ENCODE peak calls at places on chromosomes 13 and 19, in eight cellular contexts. U is CD4-positive, alpha-beta memory T cell; B is keratinocyte; K is pancreas; C is psoas muscle; P is GM12878; M is endodermal cell; S is Caco-2. F is an unnamed sample. For H3K4me1, the result is how much of the 10 kb centered on the place peaks cover.

GRCh38 chr13:77492982-77493381 is 42.5 kb upstream of the SCEL start:
- DNase-seq in S (peak), B (no peak), U (no peak), M (no peak), C (no peak), P (no peak), K (no peak), F (no peak)

GRCh38 chr13:22235285-22235949 is 564.5 kb downstream of the FGF9 start:
- DNase-seq in M (peak), U (no peak), B (no peak), P (no peak), K (no peak), S (no peak), C (no peak), F (no peak)

GRCh38 chr13:44141213-44141724 is 232.4 kb upstream of the SERP2 start:
- DNase-seq in P (no peak), M (no peak), K (peak), U (no peak), C (no peak), S (no peak), B (no peak), F (no peak)

GRCh38 chr13:102846261-102847015 is 606 bp downstream of the ERCC5 start:
- DNase-seq in B (no peak), U (peak), K (no peak), P (no peak), C (peak), M (peak), S (peak), F (peak)

GRCh38 chr13:77833331-77833863 is 85.2 kb downstream of the EDNRB start:
- DNase-seq in S (no peak), C (no peak), K (no peak), M (no peak), U (no peak), P (no peak), B (no peak), F (no peak)

GRCh38 chr19:12834976-12835757 is 788 bp upstream of the RTBDN start:
- DNase-seq in U (no peak), M (peak), P (no peak), K (no peak), B (no peak), C (no peak), S (peak), F (no peak)

GRCh38 chr19:3607398-3608078 is 863 bp upstream of the TBXA2R start:
- DNase-seq in B (no peak), C (peak), K (no peak), U (no peak), M (peak), S (no peak), P (no peak), F (peak)

GRCh38 chr13:86933676-86934075 is 737.5 kb upstream of the SLITRK5 start:
- DNase-seq in M (peak), U (no peak), P (no peak), K (no peak), C (no peak), B (no peak), S (no peak), F (no peak)

GRCh38 chr13:108272333-108272732 is 2.8 kb downstream of the TNFSF13B start:
- DNase-seq in K (no peak), U (no peak), M (no peak), P (no peak), B (no peak), S (no peak), C (no peak), F (no peak)

GRCh38 chr13:73133536-73133935 is 74.7 kb downstream of the KLF5 start:
- DNase-seq in U (no peak), K (no peak), M (no peak), P (no peak), C (no peak), S (no peak), B (no peak), F (no peak)

GRCh38 chr13:76968041-76968440 is 19.7 kb downstream of the ACOD1 start:
- DNase-seq in M (peak), C (no peak), P (no peak), U (no peak), B (no peak), K (no peak), S (no peak), F (no peak)

GRCh38 chr19:45999653-46000121 is 4.4 kb downstream of the CCDC61 start:
- DNase-seq in C (peak), P (no peak), S (no peak), M (peak), K (no peak), B (no peak), U (peak), F (no peak)

GRCh38 chr13:75645141-75645540 is 9.0 kb downstream of the LMO7 start:
- DNase-seq in C (no peak), U (no peak), M (no peak), P (no peak), K (no peak), S (no peak), B (no peak), F (no peak)

GRCh38 chr19:41364546-41365391 is 820 bp upstream of the B9D2 start:
- DNase-seq in B (no peak), S (no peak), M (no peak), P (no peak), K (no peak), C (no peak), U (no peak), F (no peak)

GRCh38 chr19:15379083-15379995 is at the start of gene AKAP8:
- DNase-seq in K (peak), U (peak), B (peak), P (peak), C (peak), M (peak), S (peak), F (peak)

GRCh38 chr19:14985133-14985532 is 5.5 kb upstream of the SLC1A6 start:
- DNase-seq in B (no peak), S (no peak), K (no peak), C (no peak), M (no peak), P (no peak), U (no peak), F (no peak)

GRCh38 chr13:85040176-85040660 is 759.0 kb downstream of the SLITRK6 start:
- DNase-seq in B (no peak), C (no peak), U (no peak), M (no peak), P (no peak), S (no peak), K (no peak), F (no peak)

GRCh38 chr19:3094638-3095374 is 644 bp downstream of the GNA11 start:
- DNase-seq in K (no peak), B (no peak), M (peak), U (no peak), S (no peak), C (no peak), P (no peak), F (peak)

GRCh38 chr19:41617941-41618730 is 8.7 kb downstream of the CEACAM4 start:
- DNase-seq in K (no peak), M (no peak), S (no peak), P (no peak), C (no peak), B (no peak), U (no peak), F (no peak)

GRCh38 chr13:76965759-76966421 is 17.6 kb downstream of the ACOD1 start:
- DNase-seq in M (no peak), S (no peak), U (no peak), K (no peak), B (no peak), P (no peak), C (peak), F (no peak)

GRCh38 chr19:21839966-21840365 is 4.0 kb upstream of the ZNF43 start:
- DNase-seq in K (no peak), P (no peak), M (no peak), S (no peak), C (no peak), U (no peak), B (no peak), F (no peak)

GRCh38 chr19:51321799-51322198 is 10.4 kb downstream of the IGLON5 start:
- DNase-seq in S (no peak), B (no peak), M (peak), K (no peak), P (no peak), U (no peak), C (no peak), F (no peak)

GRCh38 chr13:81171065-81171647 is 830.2 kb upstream of the SPRY2 start:
- DNase-seq in K (no peak), M (no peak), B (no peak), U (no peak), P (no peak), C (no peak), S (peak), F (no peak)

GRCh38 chr13:40666905-40667621 is 622 bp upstream of the FOXO1 start:
- DNase-seq in S (peak), P (no peak), B (no peak), K (peak), C (peak), M (peak), U (peak), F (peak)

GRCh38 chr19:39679791-39680168 is 24.1 kb downstream of the LGALS16 start:
- DNase-seq in M (no peak), S (no peak), U (no peak), C (no peak), P (no peak), B (no peak), K (no peak), F (no peak)

GRCh38 chr19:18284710-18285430 is 3.4 kb upstream of the JUND start:
- DNase-seq in U (peak), B (no peak), C (no peak), M (no peak), S (no peak), P (no peak), K (no peak), F (no peak)

GRCh38 chr19:23391239-23391638 is 4.0 kb downstream of the ZNF91 start:
- DNase-seq in P (no peak), S (peak), M (no peak), U (no peak), K (no peak), B (no peak), C (no peak), F (no peak)

GRCh38 chr13:87376081-87376480 is 295.1 kb upstream of the SLITRK5 start:
- DNase-seq in M (no peak), C (no peak), S (no peak), K (no peak), P (no peak), B (no peak), U (no peak), F (no peak)

GRCh38 chr19:6210721-6211600 is 68.8 kb downstream of the MLLT1 start:
- DNase-seq in K (no peak), M (no peak), S (no peak), B (no peak), U (no peak), C (no peak), P (no peak), F (peak)

GRCh38 chr19:15672580-15673175 is at the start of gene CYP4F12:
- DNase-seq in P (no peak), C (peak), B (no peak), U (peak), M (no peak), K (peak), S (no peak), F (peak)

GRCh38 chr19:44553478-44554171 is 24.1 kb upstream of the CEACAM20 start:
- DNase-seq in S (no peak), C (no peak), M (no peak), K (no peak), U (no peak), P (no peak), B (peak), F (no peak)

GRCh38 chr19:55251296-55252081 is 7.3 kb downstream of the PPP6R1 start:
- DNase-seq in B (no peak), S (no peak), M (no peak), K (no peak), C (no peak), U (peak), P (no peak), F (peak)

GRCh38 chr19:40718774-40719391 is 2.0 kb downstream of the ITPKC start:
- DNase-seq in C (peak), P (peak), U (no peak), B (peak), M (peak), S (peak), K (peak), F (peak)

GRCh38 chr13:105343134-105343806 is 1192.2 kb downstream of the EFNB2 start:
- DNase-seq in U (no peak), C (no peak), P (no peak), M (no peak), B (no peak), K (no peak), S (no peak), F (no peak)

GRCh38 chr13:106998664-106999063 is 430.7 kb upstream of the ARGLU1 start:
- DNase-seq in C (no peak), B (no peak), S (no peak), P (no peak), M (no peak), U (no peak), K (no peak), F (no peak)

GRCh38 chr13:67228909-67229308 is 1.2 kb downstream of the PCDH9 start:
- DNase-seq in K (no peak), S (no peak), P (no peak), U (no peak), M (no peak), B (no peak), C (no peak), F (no peak)

GRCh38 chr13:90968510-90968909 is 379.0 kb upstream of the MIR17HG start:
- DNase-seq in B (no peak), P (no peak), U (no peak), K (peak), C (no peak), M (peak), S (peak), F (no peak)

GRCh38 chr13:110262944-110263343 is 44.0 kb downstream of the COL4A1 start:
- DNase-seq in K (no peak), C (no peak), S (no peak), U (no peak), P (no peak), B (no peak), M (peak), F (no peak)

GRCh38 chr13:110262494-110262893 is 44.5 kb downstream of the COL4A1 start:
- DNase-seq in B (no peak), M (peak), K (no peak), U (no peak), P (no peak), S (no peak), C (no peak), F (no peak)

GRCh38 chr13:110262082-110262436 is 44.9 kb downstream of the COL4A1 start:
- DNase-seq in S (no peak), K (no peak), P (no peak), M (peak), B (no peak), U (no peak), C (no peak), F (no peak)

GRCh38 chr13:110259651-110260050 is 47.3 kb downstream of the COL4A1 start:
- DNase-seq in B (no peak), K (no peak), M (no peak), U (no peak), P (no peak), S (no peak), C (no peak), F (no peak)

GRCh38 chr13:110261166-110262081 is 45.5 kb downstream of the COL4A1 start:
- DNase-seq in B (no peak), M (peak), S (no peak), P (no peak), U (no peak), K (no peak), C (no peak), F (no peak)
- H3K4me1 ChIP-seq in B (half or more), M (under half), S (under half), P (under half), U (under half), K (under half), C (under half), F (under half)

GRCh38 chr13:110465696-110466095 is 95.8 kb downstream of the RAB20 start:
- DNase-seq in C (no peak), P (no peak), B (no peak), S (no peak), U (no peak), M (no peak), K (no peak), F (no peak)

GRCh38 chr13:110469597-110469996 is 91.9 kb downstream of the RAB20 start:
- DNase-seq in U (no peak), M (no peak), P (no peak), C (no peak), S (no peak), B (no peak), K (no peak), F (peak)

GRCh38 chr13:110468986-110469495 is 92.5 kb downstream of the RAB20 start:
- DNase-seq in M (no peak), S (no peak), K (no peak), U (no peak), P (no peak), B (no peak), C (no peak), F (peak)

GRCh38 chr13:110466261-110466660 is 95.3 kb downstream of the RAB20 start:
- DNase-seq in B (no peak), S (no peak), K (no peak), U (no peak), C (no peak), M (no peak), P (no peak), F (no peak)

GRCh38 chr13:110467516-110467915 is 94.0 kb downstream of the RAB20 start:
- DNase-seq in C (no peak), S (no peak), U (no peak), P (no peak), K (no peak), B (no peak), M (no peak), F (peak)
- H3K4me1 ChIP-seq in C (under half), S (under half), U (under half), P (under half), K (under half), B (under half), M (under half), F (under half)

GRCh38 chr13:48405865-48406264 is 7.0 kb downstream of the LPAR6 start:
- DNase-seq in S (no peak), K (no peak), U (no peak), C (no peak), M (no peak), B (no peak), P (no peak), F (no peak)
- H3K4me1 ChIP-seq in S (under half), K (under half), U (half or more), C (under half), M (under half), B (under half), P (under half), F (under half)

DNA sequence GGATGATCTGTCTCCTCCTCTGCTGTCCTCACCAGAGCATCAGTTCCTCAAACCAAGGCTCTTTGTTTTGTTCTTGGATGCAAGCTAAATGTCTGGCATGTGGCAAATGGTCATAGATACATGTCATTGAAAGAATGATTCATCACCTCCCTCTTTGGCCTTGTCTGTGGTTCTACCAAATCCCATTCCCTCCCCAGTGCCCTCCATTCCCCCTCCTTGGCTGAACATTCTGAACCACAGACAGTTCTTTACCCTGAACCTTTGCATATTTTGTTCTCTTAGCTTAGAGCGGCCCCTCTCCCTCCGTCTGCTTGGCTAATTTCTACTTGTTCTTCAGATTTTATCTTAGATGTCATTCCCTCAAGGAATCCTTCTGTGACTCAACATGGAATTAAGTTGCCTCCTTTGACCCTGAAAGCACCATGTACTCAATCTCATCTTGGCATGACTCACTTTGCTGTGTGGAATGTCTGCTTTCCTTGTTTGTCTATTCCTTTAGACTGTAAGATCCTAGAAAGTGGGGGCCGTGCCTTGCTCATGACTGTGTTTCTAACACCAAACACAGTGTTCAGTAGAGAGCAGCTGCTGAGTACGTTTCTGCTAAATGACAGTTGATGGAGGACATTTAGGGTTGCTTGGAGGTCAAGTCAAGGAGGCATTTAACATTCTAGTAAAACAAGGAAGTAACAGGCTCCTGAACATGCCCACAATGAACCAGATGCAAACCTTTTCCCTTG is 8.1 kb downstream of the ALOX5AP start:
- DNase-seq in U (no peak), M (no peak), K (no peak), P (no peak), S (peak), C (no peak), B (peak), F (no peak)
- H3K4me1 ChIP-seq in U (half or more), M (under half), K (under half), P (under half), S (half or more), C (under half), B (under half), F (under half)

DNA sequence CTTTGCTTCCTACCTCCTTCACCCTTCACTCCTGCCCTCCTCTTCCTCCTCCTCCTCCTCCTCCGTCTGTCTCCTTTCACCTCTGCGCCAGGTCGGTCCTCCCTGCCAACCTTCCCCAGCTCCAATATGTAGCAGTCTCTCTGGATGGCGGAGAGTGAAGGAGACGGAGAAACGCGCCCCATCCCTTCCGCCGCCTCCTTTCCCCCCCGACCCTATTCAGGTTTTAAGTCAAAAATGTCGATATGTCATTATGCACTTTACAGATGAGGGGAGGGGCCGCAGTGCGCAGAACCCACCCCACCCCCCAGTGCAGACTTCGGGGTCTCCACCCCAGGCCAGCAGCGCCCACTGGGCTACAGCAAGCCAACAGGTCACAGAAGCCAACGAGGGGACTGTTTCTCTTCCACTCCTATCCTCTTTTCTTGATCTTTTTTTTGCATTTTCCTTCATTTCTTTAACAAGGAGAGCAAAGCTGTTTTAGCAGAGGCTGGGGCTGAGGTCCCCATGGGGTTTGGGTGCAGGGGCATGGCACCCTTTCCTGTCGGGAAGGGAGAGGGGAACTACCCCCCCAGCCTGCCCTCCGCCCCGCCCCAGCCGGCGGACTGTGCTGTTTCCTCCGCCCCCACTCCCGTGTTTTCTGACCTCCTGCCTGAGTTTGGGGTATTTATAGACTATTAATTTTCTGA is 9.2 kb downstream of the MIDN start:
- DNase-seq in M (no peak), C (no peak), K (no peak), S (no peak), U (no peak), P (no peak), B (no peak), F (no peak)
- H3K4me1 ChIP-seq in M (under half), C (half or more), K (under half), S (half or more), U (half or more), P (under half), B (half or more), F (under half)

DNA sequence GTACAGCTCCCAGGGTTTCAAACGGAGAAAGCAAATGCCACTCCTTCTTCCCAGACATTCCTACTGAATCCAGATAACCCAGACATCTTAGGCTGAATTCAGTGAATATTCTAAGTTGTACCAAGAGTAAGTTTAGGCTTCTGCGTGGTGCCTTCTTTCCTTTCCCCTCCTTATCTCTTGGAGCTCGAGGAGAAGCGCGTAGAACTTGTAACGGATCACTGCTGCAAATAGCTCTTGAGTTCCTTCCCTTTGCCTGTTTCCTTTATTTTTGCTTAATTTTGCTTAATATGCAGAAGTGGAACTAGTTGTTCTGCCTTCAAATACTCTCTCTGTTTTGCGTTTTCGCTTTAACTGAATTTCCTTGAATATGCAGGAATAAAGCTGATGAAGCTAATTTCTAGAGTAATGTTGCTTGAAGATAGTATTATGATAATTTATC is 991 bp downstream of the WDFY2 start:
- DNase-seq in P (no peak), K (no peak), U (no peak), B (no peak), M (no peak), C (no peak), S (no peak), F (no peak)
- H3K4me1 ChIP-seq in P (under half), K (under half), U (under half), B (half or more), M (under half), C (under half), S (under half), F (under half)

F was measured in kidney.